ENCODE peak calls at places on chromosome 22, in seven cellular contexts. One of them, this sample, is unnamed.

GRCh38 chr22:25692965-25693565 is 48.9 kb upstream of the MYO18B start:
- DNase-seq in AG04450: no peak
- DNase-seq in adrenal gland: no peak
- DNase-seq in gastrocnemius medialis: no peak
- DNase-seq in heart left ventricle: no peak
- DNase-seq in foreskin keratinocyte: no peak
- DNase-seq in transverse colon: no peak
- DNase-seq in this sample: no peak

GRCh38 chr22:35835998-35836691 is 118.5 kb downstream of the APOL5 start:
- DNase-seq in heart left ventricle: peak; percentile 58
- DNase-seq in AG04450: peak; percentile 52
- DNase-seq in adrenal gland: peak; percentile 73
- DNase-seq in foreskin keratinocyte: peak; percentile 72
- DNase-seq in gastrocnemius medialis: peak; percentile 41
- DNase-seq in transverse colon: peak; percentile 38
- DNase-seq in this sample: no peak

GRCh38 chr22:41681616-41682015 is 7.1 kb downstream of the SNU13 start:
- DNase-seq in adrenal gland: peak; percentile 23
- DNase-seq in heart left ventricle: no peak
- DNase-seq in foreskin keratinocyte: no peak
- DNase-seq in transverse colon: no peak
- DNase-seq in AG04450: no peak
- DNase-seq in gastrocnemius medialis: no peak
- DNase-seq in this sample: no peak

GRCh38 chr22:33302049-33302545 is 243.9 kb upstream of the SYN3 start:
- DNase-seq in AG04450: peak; percentile 39
- DNase-seq in foreskin keratinocyte: no peak
- DNase-seq in adrenal gland: peak; percentile 89
- DNase-seq in transverse colon: peak; percentile 85
- DNase-seq in gastrocnemius medialis: peak; percentile 49
- DNase-seq in heart left ventricle: peak; percentile 77
- DNase-seq in this sample: no peak

GRCh38 chr22:21044931-21045584 is 688 bp upstream of the LRRC74B start:
- DNase-seq in foreskin keratinocyte: no peak
- DNase-seq in AG04450: no peak
- DNase-seq in transverse colon: no peak
- DNase-seq in gastrocnemius medialis: peak; percentile 47
- DNase-seq in adrenal gland: peak; percentile 67
- DNase-seq in heart left ventricle: no peak
- DNase-seq in this sample: no peak

GRCh38 chr22:28894320-28894719 is 10.9 kb downstream of the ZNRF3 start:
- DNase-seq in transverse colon: peak; percentile 64
- DNase-seq in foreskin keratinocyte: no peak
- DNase-seq in AG04450: no peak
- DNase-seq in heart left ventricle: peak; percentile 33
- DNase-seq in gastrocnemius medialis: no peak
- DNase-seq in adrenal gland: peak; percentile 48
- DNase-seq in this sample: no peak

GRCh38 chr22:28934026-28934425 is 50.7 kb downstream of the ZNRF3 start:
- DNase-seq in foreskin keratinocyte: no peak
- DNase-seq in heart left ventricle: no peak
- DNase-seq in transverse colon: no peak
- DNase-seq in AG04450: no peak
- DNase-seq in adrenal gland: no peak
- DNase-seq in gastrocnemius medialis: no peak
- DNase-seq in this sample: no peak

GRCh38 chr22:24087071-24087795 is 76.1 kb downstream of the CABIN1 start:
- DNase-seq in AG04450: no peak
- DNase-seq in gastrocnemius medialis: no peak
- DNase-seq in foreskin keratinocyte: no peak
- DNase-seq in transverse colon: no peak
- DNase-seq in heart left ventricle: peak; percentile 12
- DNase-seq in adrenal gland: no peak
- DNase-seq in this sample: no peak

GRCh38 chr22:34973926-34974325 is 92.0 kb upstream of the ISX start:
- DNase-seq in gastrocnemius medialis: no peak
- DNase-seq in adrenal gland: no peak
- DNase-seq in transverse colon: no peak
- DNase-seq in AG04450: no peak
- DNase-seq in foreskin keratinocyte: no peak
- DNase-seq in heart left ventricle: no peak
- DNase-seq in this sample: no peak

GRCh38 chr22:28989035-28989464 is 72.6 kb downstream of the C22orf31 start:
- DNase-seq in heart left ventricle: no peak
- DNase-seq in transverse colon: no peak
- DNase-seq in AG04450: no peak
- DNase-seq in foreskin keratinocyte: no peak
- DNase-seq in adrenal gland: no peak
- DNase-seq in gastrocnemius medialis: no peak
- DNase-seq in this sample: no peak

GRCh38 chr22:47610766-47611165 is 848.3 kb downstream of the TBC1D22A start:
- DNase-seq in adrenal gland: no peak
- DNase-seq in heart left ventricle: no peak
- DNase-seq in gastrocnemius medialis: no peak
- DNase-seq in transverse colon: no peak
- DNase-seq in AG04450: no peak
- DNase-seq in foreskin keratinocyte: no peak
- DNase-seq in this sample: no peak

GRCh38 chr22:17501679-17502285 is 61.5 kb upstream of the SLC25A18 start:
- DNase-seq in adrenal gland: no peak
- DNase-seq in gastrocnemius medialis: no peak
- DNase-seq in heart left ventricle: peak; percentile 26
- DNase-seq in foreskin keratinocyte: peak; percentile 9
- DNase-seq in AG04450: peak; percentile 27
- DNase-seq in transverse colon: peak; percentile 9
- DNase-seq in this sample: peak; percentile 7

GRCh38 chr22:27820896-27821866 is 19.6 kb upstream of the MN1 start:
- DNase-seq in adrenal gland: no peak
- DNase-seq in AG04450: no peak
- DNase-seq in foreskin keratinocyte: no peak
- DNase-seq in heart left ventricle: no peak
- DNase-seq in transverse colon: no peak
- DNase-seq in gastrocnemius medialis: no peak
- DNase-seq in this sample: no peak

GRCh38 chr22:21038405-21038804 is 6.0 kb upstream of the SLC7A4 start:
- DNase-seq in heart left ventricle: no peak
- DNase-seq in transverse colon: no peak
- DNase-seq in gastrocnemius medialis: peak; percentile 54
- DNase-seq in adrenal gland: peak; percentile 54
- DNase-seq in AG04450: no peak
- DNase-seq in foreskin keratinocyte: no peak
- DNase-seq in this sample: no peak

GRCh38 chr22:34833982-34834510 is 231.9 kb upstream of the ISX start:
- DNase-seq in heart left ventricle: no peak
- DNase-seq in transverse colon: no peak
- DNase-seq in adrenal gland: no peak
- DNase-seq in foreskin keratinocyte: no peak
- DNase-seq in gastrocnemius medialis: no peak
- DNase-seq in AG04450: no peak
- DNase-seq in this sample: no peak

GRCh38 chr22:39244496-39245129 is at the start of gene PDGFB:
- DNase-seq in gastrocnemius medialis: no peak
- DNase-seq in AG04450: no peak
- DNase-seq in adrenal gland: no peak
- DNase-seq in foreskin keratinocyte: no peak
- DNase-seq in heart left ventricle: peak; percentile 75
- DNase-seq in transverse colon: peak; percentile 41
- DNase-seq in this sample: no peak
- TF ChIP-seq CTCF in gastrocnemius medialis: no peak
- TF ChIP-seq CTCF in AG04450: no peak
- TF ChIP-seq CTCF in adrenal gland: no peak
- TF ChIP-seq CTCF in foreskin keratinocyte: no peak
- TF ChIP-seq CTCF in heart left ventricle: no peak
- TF ChIP-seq CTCF in transverse colon: no peak
- TF ChIP-seq CTCF in this sample: no peak

GRCh38 chr22:45742866-45743450 is 71.3 kb downstream of the ATXN10 start:
- DNase-seq in heart left ventricle: no peak
- DNase-seq in adrenal gland: peak; percentile 45
- DNase-seq in AG04450: no peak
- DNase-seq in gastrocnemius medialis: peak; percentile 35
- DNase-seq in transverse colon: no peak
- DNase-seq in foreskin keratinocyte: no peak
- DNase-seq in this sample: no peak

GRCh38 chr22:45744442-45744841 is 72.8 kb downstream of the ATXN10 start:
- DNase-seq in transverse colon: no peak
- DNase-seq in AG04450: no peak
- DNase-seq in adrenal gland: no peak
- DNase-seq in heart left ventricle: no peak
- DNase-seq in gastrocnemius medialis: no peak
- DNase-seq in foreskin keratinocyte: no peak
- DNase-seq in this sample: no peak

GRCh38 chr22:45738206-45738605 is 66.6 kb downstream of the ATXN10 start:
- DNase-seq in foreskin keratinocyte: no peak
- DNase-seq in gastrocnemius medialis: no peak
- DNase-seq in AG04450: no peak
- DNase-seq in heart left ventricle: no peak
- DNase-seq in adrenal gland: no peak
- DNase-seq in transverse colon: no peak
- DNase-seq in this sample: no peak

GRCh38 chr22:45740236-45740635 is 68.6 kb downstream of the ATXN10 start:
- DNase-seq in transverse colon: no peak
- DNase-seq in heart left ventricle: no peak
- DNase-seq in adrenal gland: no peak
- DNase-seq in gastrocnemius medialis: no peak
- DNase-seq in foreskin keratinocyte: no peak
- DNase-seq in AG04450: no peak
- DNase-seq in this sample: no peak

DNA sequence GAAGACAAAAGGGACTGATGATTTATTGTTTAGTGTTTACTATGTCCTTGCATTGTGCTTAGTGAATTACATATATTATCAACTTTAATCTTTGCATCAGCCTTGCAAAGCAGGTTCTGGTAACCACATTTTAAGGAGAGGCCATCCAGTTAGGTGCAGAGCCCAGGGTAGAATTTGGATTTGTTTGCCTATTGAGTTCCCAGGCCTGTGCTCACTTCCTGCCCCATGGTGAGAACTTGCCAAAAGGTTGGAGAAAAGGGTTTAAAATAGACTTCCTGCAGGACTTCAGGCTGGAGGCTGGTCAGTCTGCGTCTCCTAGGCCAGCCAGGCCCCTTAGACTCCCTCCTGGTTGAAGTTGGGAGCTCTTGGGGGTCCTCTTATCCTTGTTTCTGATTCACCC is 72.1 kb downstream of the ATXN10 start:
- DNase-seq in gastrocnemius medialis: no peak
- DNase-seq in heart left ventricle: no peak
- DNase-seq in AG04450: no peak
- DNase-seq in adrenal gland: no peak
- DNase-seq in transverse colon: no peak
- DNase-seq in foreskin keratinocyte: no peak
- DNase-seq in this sample: no peak
- H3K27ac ChIP-seq in gastrocnemius medialis: peak overlapping the region; percentile 66
- H3K27ac ChIP-seq in heart left ventricle: no peak overlapping the region
- H3K27ac ChIP-seq in AG04450: no peak overlapping the region
- H3K27ac ChIP-seq in adrenal gland: no peak overlapping the region
- H3K27ac ChIP-seq in transverse colon: no peak overlapping the region
- H3K27ac ChIP-seq in foreskin keratinocyte: no peak overlapping the region
- H3K27ac ChIP-seq in this sample: no peak overlapping the region

GRCh38 chr22:50542416-50542927 is 3.2 kb upstream of the KLHDC7B start:
- DNase-seq in transverse colon: peak; percentile 44
- DNase-seq in foreskin keratinocyte: no peak
- DNase-seq in heart left ventricle: no peak
- DNase-seq in gastrocnemius medialis: no peak
- DNase-seq in AG04450: no peak
- DNase-seq in adrenal gland: no peak
- DNase-seq in this sample: no peak
- TF ChIP-seq CTCF in transverse colon: no peak
- TF ChIP-seq CTCF in foreskin keratinocyte: no peak
- TF ChIP-seq CTCF in heart left ventricle: no peak
- TF ChIP-seq CTCF in gastrocnemius medialis: no peak
- TF ChIP-seq CTCF in AG04450: no peak
- TF ChIP-seq CTCF in adrenal gland: no peak
- TF ChIP-seq CTCF in this sample: no peak

GRCh38 chr22:31082606-31083376 is 1.7 kb downstream of the SMTN start:
- DNase-seq in transverse colon: peak; percentile 89
- DNase-seq in foreskin keratinocyte: no peak
- DNase-seq in gastrocnemius medialis: no peak
- DNase-seq in heart left ventricle: peak; percentile 85
- DNase-seq in adrenal gland: peak; percentile 58
- DNase-seq in AG04450: no peak
- DNase-seq in this sample: peak; percentile 26
- H3K27ac ChIP-seq in transverse colon: peak overlapping the region; percentile 97
- H3K27ac ChIP-seq in foreskin keratinocyte: peak overlapping the region; percentile 75
- H3K27ac ChIP-seq in gastrocnemius medialis: peak overlapping the region; percentile 93
- H3K27ac ChIP-seq in heart left ventricle: peak overlapping the region; percentile 99
- H3K27ac ChIP-seq in adrenal gland: no peak overlapping the region
- H3K27ac ChIP-seq in AG04450: peak overlapping the region; percentile 65
- H3K27ac ChIP-seq in this sample: no peak overlapping the region

GRCh38 chr22:44669725-44670027 is 32.3 kb upstream of the PRR5 start:
- DNase-seq in AG04450: no peak
- DNase-seq in adrenal gland: no peak
- DNase-seq in transverse colon: no peak
- DNase-seq in foreskin keratinocyte: no peak
- DNase-seq in heart left ventricle: no peak
- DNase-seq in gastrocnemius medialis: no peak
- DNase-seq in this sample: no peak
- TF ChIP-seq CTCF in AG04450: peak; percentile 59
- TF ChIP-seq CTCF in adrenal gland: peak; percentile 23
- TF ChIP-seq CTCF in transverse colon: peak; percentile 13
- TF ChIP-seq CTCF in foreskin keratinocyte: peak; percentile 47
- TF ChIP-seq CTCF in heart left ventricle: no peak
- TF ChIP-seq CTCF in gastrocnemius medialis: peak; percentile 18
- TF ChIP-seq CTCF in this sample: no peak